ENCODE peak calls at places on chromosomes 12 and 14, in eight cellular contexts. One of them, this sample, is unnamed.

GRCh38 chr12:67705394-67706370 is 57.1 kb downstream of the DYRK2 start:
- DNase-seq in astrocyte of the spinal cord: peak
- DNase-seq in fibroblast of gingiva: peak
- DNase-seq in A172: peak
- DNase-seq in pons: no peak
- DNase-seq in ELF-1: no peak
- DNase-seq in stimulated activated CD8-positive, alpha-beta memory T cell treated with anti-CD3 and anti-CD28 coated beads, Interleukin-12 subunit alpha, Interleukin-12 subunit beta, amount 100 ng/mL, for 4 hours: no peak
- DNase-seq in substantia nigra: no peak
- DNase-seq in this sample: no peak

GRCh38 chr14:43949410-43949809 is 557.7 kb downstream of the FSCB start:
- DNase-seq in A172: no peak
- DNase-seq in stimulated activated CD8-positive, alpha-beta memory T cell treated with anti-CD3 and anti-CD28 coated beads, Interleukin-12 subunit alpha, Interleukin-12 subunit beta, amount 100 ng/mL, for 4 hours: no peak
- DNase-seq in pons: no peak
- DNase-seq in fibroblast of gingiva: no peak
- DNase-seq in astrocyte of the spinal cord: no peak
- DNase-seq in substantia nigra: no peak
- DNase-seq in ELF-1: peak
- DNase-seq in this sample: peak

GRCh38 chr12:25962932-25963525 is 4.5 kb downstream of the RASSF8 start:
- DNase-seq in substantia nigra: no peak
- DNase-seq in pons: no peak
- DNase-seq in fibroblast of gingiva: peak
- DNase-seq in A172: no peak
- DNase-seq in stimulated activated CD8-positive, alpha-beta memory T cell treated with anti-CD3 and anti-CD28 coated beads, Interleukin-12 subunit alpha, Interleukin-12 subunit beta, amount 100 ng/mL, for 4 hours: no peak
- DNase-seq in ELF-1: no peak
- DNase-seq in astrocyte of the spinal cord: peak
- DNase-seq in this sample: peak

GRCh38 chr14:51609251-51609986 is 42.3 kb upstream of the FRMD6 start:
- DNase-seq in pons: no peak
- DNase-seq in substantia nigra: no peak
- DNase-seq in astrocyte of the spinal cord: peak
- DNase-seq in stimulated activated CD8-positive, alpha-beta memory T cell treated with anti-CD3 and anti-CD28 coated beads, Interleukin-12 subunit alpha, Interleukin-12 subunit beta, amount 100 ng/mL, for 4 hours: no peak
- DNase-seq in fibroblast of gingiva: no peak
- DNase-seq in ELF-1: peak
- DNase-seq in A172: no peak
- DNase-seq in this sample: no peak

GRCh38 chr12:1435456-1435855 is 158.9 kb downstream of the FBXL14 start:
- DNase-seq in astrocyte of the spinal cord: peak
- DNase-seq in fibroblast of gingiva: no peak
- DNase-seq in ELF-1: no peak
- DNase-seq in pons: no peak
- DNase-seq in A172: no peak
- DNase-seq in stimulated activated CD8-positive, alpha-beta memory T cell treated with anti-CD3 and anti-CD28 coated beads, Interleukin-12 subunit alpha, Interleukin-12 subunit beta, amount 100 ng/mL, for 4 hours: no peak
- DNase-seq in substantia nigra: no peak
- DNase-seq in this sample: no peak

GRCh38 chr12:98793121-98793520 is 148.0 kb downstream of the APAF1 start:
- DNase-seq in fibroblast of gingiva: no peak
- DNase-seq in pons: no peak
- DNase-seq in substantia nigra: no peak
- DNase-seq in stimulated activated CD8-positive, alpha-beta memory T cell treated with anti-CD3 and anti-CD28 coated beads, Interleukin-12 subunit alpha, Interleukin-12 subunit beta, amount 100 ng/mL, for 4 hours: no peak
- DNase-seq in A172: no peak
- DNase-seq in ELF-1: no peak
- DNase-seq in astrocyte of the spinal cord: peak
- DNase-seq in this sample: no peak

GRCh38 chr12:27780612-27781408 is 774 bp upstream of the MANSC4 start:
- DNase-seq in ELF-1: peak
- DNase-seq in A172: no peak
- DNase-seq in fibroblast of gingiva: peak
- DNase-seq in pons: peak
- DNase-seq in substantia nigra: peak
- DNase-seq in astrocyte of the spinal cord: peak
- DNase-seq in stimulated activated CD8-positive, alpha-beta memory T cell treated with anti-CD3 and anti-CD28 coated beads, Interleukin-12 subunit alpha, Interleukin-12 subunit beta, amount 100 ng/mL, for 4 hours: no peak
- DNase-seq in this sample: no peak

GRCh38 chr14:68384335-68384734 is 408.5 kb downstream of the ZFP36L1 start:
- DNase-seq in A172: no peak
- DNase-seq in stimulated activated CD8-positive, alpha-beta memory T cell treated with anti-CD3 and anti-CD28 coated beads, Interleukin-12 subunit alpha, Interleukin-12 subunit beta, amount 100 ng/mL, for 4 hours: no peak
- DNase-seq in fibroblast of gingiva: peak
- DNase-seq in substantia nigra: peak
- DNase-seq in pons: peak
- DNase-seq in astrocyte of the spinal cord: no peak
- DNase-seq in ELF-1: no peak
- DNase-seq in this sample: no peak

GRCh38 chr12:66279127-66279712 is 23.1 kb upstream of the HELB start:
- DNase-seq in astrocyte of the spinal cord: peak
- DNase-seq in stimulated activated CD8-positive, alpha-beta memory T cell treated with anti-CD3 and anti-CD28 coated beads, Interleukin-12 subunit alpha, Interleukin-12 subunit beta, amount 100 ng/mL, for 4 hours: no peak
- DNase-seq in ELF-1: peak
- DNase-seq in A172: no peak
- DNase-seq in fibroblast of gingiva: no peak
- DNase-seq in pons: peak
- DNase-seq in substantia nigra: peak
- DNase-seq in this sample: peak

GRCh38 chr12:70982991-70983390 is 62.5 kb upstream of the PTPRR start:
- DNase-seq in A172: peak
- DNase-seq in substantia nigra: no peak
- DNase-seq in ELF-1: no peak
- DNase-seq in stimulated activated CD8-positive, alpha-beta memory T cell treated with anti-CD3 and anti-CD28 coated beads, Interleukin-12 subunit alpha, Interleukin-12 subunit beta, amount 100 ng/mL, for 4 hours: no peak
- DNase-seq in pons: no peak
- DNase-seq in fibroblast of gingiva: no peak
- DNase-seq in astrocyte of the spinal cord: peak
- DNase-seq in this sample: no peak

GRCh38 chr14:85856430-85856829 is 326.5 kb downstream of the FLRT2 start:
- DNase-seq in pons: peak
- DNase-seq in ELF-1: no peak
- DNase-seq in astrocyte of the spinal cord: no peak
- DNase-seq in substantia nigra: no peak
- DNase-seq in fibroblast of gingiva: no peak
- DNase-seq in stimulated activated CD8-positive, alpha-beta memory T cell treated with anti-CD3 and anti-CD28 coated beads, Interleukin-12 subunit alpha, Interleukin-12 subunit beta, amount 100 ng/mL, for 4 hours: no peak
- DNase-seq in A172: no peak
- DNase-seq in this sample: peak

GRCh38 chr14:56150645-56151345 is 32.6 kb downstream of the PELI2 start:
- DNase-seq in fibroblast of gingiva: no peak
- DNase-seq in ELF-1: no peak
- DNase-seq in pons: no peak
- DNase-seq in A172: no peak
- DNase-seq in astrocyte of the spinal cord: no peak
- DNase-seq in substantia nigra: no peak
- DNase-seq in stimulated activated CD8-positive, alpha-beta memory T cell treated with anti-CD3 and anti-CD28 coated beads, Interleukin-12 subunit alpha, Interleukin-12 subunit beta, amount 100 ng/mL, for 4 hours: no peak
- DNase-seq in this sample: no peak

GRCh38 chr14:76829650-76830421 is 3.6 kb downstream of the LRRC74A start:
- DNase-seq in astrocyte of the spinal cord: no peak
- DNase-seq in fibroblast of gingiva: peak
- DNase-seq in substantia nigra: peak
- DNase-seq in A172: no peak
- DNase-seq in stimulated activated CD8-positive, alpha-beta memory T cell treated with anti-CD3 and anti-CD28 coated beads, Interleukin-12 subunit alpha, Interleukin-12 subunit beta, amount 100 ng/mL, for 4 hours: no peak
- DNase-seq in ELF-1: no peak
- DNase-seq in pons: peak
- DNase-seq in this sample: peak

GRCh38 chr12:57110189-57111045 is 745 bp downstream of the STAT6 start:
- DNase-seq in ELF-1: peak
- DNase-seq in A172: no peak
- DNase-seq in pons: no peak
- DNase-seq in stimulated activated CD8-positive, alpha-beta memory T cell treated with anti-CD3 and anti-CD28 coated beads, Interleukin-12 subunit alpha, Interleukin-12 subunit beta, amount 100 ng/mL, for 4 hours: peak
- DNase-seq in astrocyte of the spinal cord: no peak
- DNase-seq in substantia nigra: peak
- DNase-seq in fibroblast of gingiva: no peak
- DNase-seq in this sample: peak

GRCh38 chr12:124916370-124917134 is 2.1 kb upstream of the UBC start:
- DNase-seq in ELF-1: peak
- DNase-seq in astrocyte of the spinal cord: peak
- DNase-seq in stimulated activated CD8-positive, alpha-beta memory T cell treated with anti-CD3 and anti-CD28 coated beads, Interleukin-12 subunit alpha, Interleukin-12 subunit beta, amount 100 ng/mL, for 4 hours: no peak
- DNase-seq in fibroblast of gingiva: peak
- DNase-seq in A172: peak
- DNase-seq in substantia nigra: no peak
- DNase-seq in pons: peak
- DNase-seq in this sample: peak

GRCh38 chr12:109140560-109140959 is 24.2 kb downstream of the ACACB start:
- DNase-seq in A172: no peak
- DNase-seq in stimulated activated CD8-positive, alpha-beta memory T cell treated with anti-CD3 and anti-CD28 coated beads, Interleukin-12 subunit alpha, Interleukin-12 subunit beta, amount 100 ng/mL, for 4 hours: no peak
- DNase-seq in substantia nigra: no peak
- DNase-seq in fibroblast of gingiva: no peak
- DNase-seq in pons: no peak
- DNase-seq in astrocyte of the spinal cord: no peak
- DNase-seq in ELF-1: no peak
- DNase-seq in this sample: no peak

GRCh38 chr12:88247241-88247643 is 105.1 kb downstream of the TMTC3 start:
- DNase-seq in astrocyte of the spinal cord: peak
- DNase-seq in pons: no peak
- DNase-seq in A172: peak
- DNase-seq in ELF-1: no peak
- DNase-seq in fibroblast of gingiva: peak
- DNase-seq in substantia nigra: no peak
- DNase-seq in stimulated activated CD8-positive, alpha-beta memory T cell treated with anti-CD3 and anti-CD28 coated beads, Interleukin-12 subunit alpha, Interleukin-12 subunit beta, amount 100 ng/mL, for 4 hours: no peak
- DNase-seq in this sample: no peak

GRCh38 chr12:118714500-118714899 is 266.8 kb upstream of the SRRM4 start:
- DNase-seq in astrocyte of the spinal cord: no peak
- DNase-seq in A172: no peak
- DNase-seq in pons: no peak
- DNase-seq in fibroblast of gingiva: no peak
- DNase-seq in substantia nigra: no peak
- DNase-seq in ELF-1: no peak
- DNase-seq in stimulated activated CD8-positive, alpha-beta memory T cell treated with anti-CD3 and anti-CD28 coated beads, Interleukin-12 subunit alpha, Interleukin-12 subunit beta, amount 100 ng/mL, for 4 hours: no peak
- DNase-seq in this sample: no peak

GRCh38 chr12:90262261-90262660 is 553.6 kb upstream of the ATP2B1 start:
- DNase-seq in pons: no peak
- DNase-seq in astrocyte of the spinal cord: peak
- DNase-seq in ELF-1: no peak
- DNase-seq in fibroblast of gingiva: no peak
- DNase-seq in stimulated activated CD8-positive, alpha-beta memory T cell treated with anti-CD3 and anti-CD28 coated beads, Interleukin-12 subunit alpha, Interleukin-12 subunit beta, amount 100 ng/mL, for 4 hours: no peak
- DNase-seq in substantia nigra: no peak
- DNase-seq in A172: peak
- DNase-seq in this sample: no peak

GRCh38 chr12:79444089-79444488 is 246.7 kb downstream of the PAWR start:
- DNase-seq in substantia nigra: no peak
- DNase-seq in ELF-1: no peak
- DNase-seq in astrocyte of the spinal cord: peak
- DNase-seq in pons: no peak
- DNase-seq in fibroblast of gingiva: peak
- DNase-seq in A172: peak
- DNase-seq in stimulated activated CD8-positive, alpha-beta memory T cell treated with anti-CD3 and anti-CD28 coated beads, Interleukin-12 subunit alpha, Interleukin-12 subunit beta, amount 100 ng/mL, for 4 hours: no peak
- DNase-seq in this sample: no peak

GRCh38 chr12:130026608-130027176 is 122.9 kb upstream of the TMEM132D start:
- DNase-seq in fibroblast of gingiva: no peak
- DNase-seq in ELF-1: peak
- DNase-seq in astrocyte of the spinal cord: no peak
- DNase-seq in pons: no peak
- DNase-seq in A172: peak
- DNase-seq in stimulated activated CD8-positive, alpha-beta memory T cell treated with anti-CD3 and anti-CD28 coated beads, Interleukin-12 subunit alpha, Interleukin-12 subunit beta, amount 100 ng/mL, for 4 hours: no peak
- DNase-seq in substantia nigra: no peak
- DNase-seq in this sample: peak

GRCh38 chr14:42911642-42912041 is 1305.0 kb downstream of the LRFN5 start:
- DNase-seq in astrocyte of the spinal cord: peak
- DNase-seq in ELF-1: no peak
- DNase-seq in substantia nigra: no peak
- DNase-seq in fibroblast of gingiva: peak
- DNase-seq in pons: peak
- DNase-seq in stimulated activated CD8-positive, alpha-beta memory T cell treated with anti-CD3 and anti-CD28 coated beads, Interleukin-12 subunit alpha, Interleukin-12 subunit beta, amount 100 ng/mL, for 4 hours: no peak
- DNase-seq in A172: no peak
- DNase-seq in this sample: peak

GRCh38 chr12:116037941-116038837 is 239.3 kb downstream of the MED13L start:
- DNase-seq in A172: peak
- DNase-seq in astrocyte of the spinal cord: peak
- DNase-seq in fibroblast of gingiva: peak
- DNase-seq in substantia nigra: no peak
- DNase-seq in pons: no peak
- DNase-seq in ELF-1: no peak
- DNase-seq in stimulated activated CD8-positive, alpha-beta memory T cell treated with anti-CD3 and anti-CD28 coated beads, Interleukin-12 subunit alpha, Interleukin-12 subunit beta, amount 100 ng/mL, for 4 hours: no peak
- DNase-seq in this sample: no peak

GRCh38 chr12:114166360-114166759 is 200.2 kb upstream of the RBM19 start:
- DNase-seq in substantia nigra: peak
- DNase-seq in stimulated activated CD8-positive, alpha-beta memory T cell treated with anti-CD3 and anti-CD28 coated beads, Interleukin-12 subunit alpha, Interleukin-12 subunit beta, amount 100 ng/mL, for 4 hours: no peak
- DNase-seq in ELF-1: peak
- DNase-seq in fibroblast of gingiva: no peak
- DNase-seq in A172: peak
- DNase-seq in pons: peak
- DNase-seq in astrocyte of the spinal cord: peak
- DNase-seq in this sample: peak